ENCODE peak calls at places on chromosome 2, in eight cellular contexts. D is MM.1S, E is thyroid gland, U is breast epithelium, V is ovary, T is K562, M is fibroblast of lung, A is body of pancreas. S is an unnamed sample.
A peak's percentile ranks its signal among the peaks of the same experiment; 100 is the strongest.

GRCh38 chr2:23617167-23617787 is 232.3 kb downstream of the KLHL29 start:
- DNase-seq in D (no peak), E (peak; percentile 18), U (peak; percentile 86), V (peak; percentile 77), T (peak; percentile 42), M (peak; percentile 60), A (peak; percentile 32), S (peak; percentile 83)

GRCh38 chr2:239908744-239909143 is 116.4 kb downstream of the NDUFA10 start:
- DNase-seq in D (no peak), E (no peak), U (no peak), V (no peak), T (no peak), M (no peak), A (no peak), S (no peak)

GRCh38 chr2:216003876-216004275 is 9.5 kb downstream of the MREG start:
- DNase-seq in D (no peak), E (no peak), U (no peak), V (no peak), T (no peak), M (no peak), A (no peak), S (no peak)

GRCh38 chr2:11009866-11010265 is 98.1 kb downstream of the KCNF1 start:
- DNase-seq in D (no peak), E (no peak), U (no peak), V (no peak), T (no peak), M (no peak), A (no peak), S (no peak)

GRCh38 chr2:12827721-12828120 is 111.0 kb downstream of the TRIB2 start:
- DNase-seq in D (no peak), E (no peak), U (no peak), V (no peak), T (no peak), M (no peak), A (no peak), S (no peak)

GRCh38 chr2:11482473-11483031 is 16.6 kb upstream of the E2F6 start:
- DNase-seq in D (peak; percentile 26), E (no peak), U (no peak), V (peak; percentile 69), T (no peak), M (no peak), A (peak; percentile 20), S (no peak)

GRCh38 chr2:206390181-206390580 is 53.2 kb upstream of the ADAM23 start:
- DNase-seq in D (no peak), E (no peak), U (no peak), V (no peak), T (no peak), M (no peak), A (no peak), S (no peak)

GRCh38 chr2:73279852-73280251 is 4.4 kb downstream of the FBXO41 start:
- DNase-seq in D (no peak), E (no peak), U (no peak), V (no peak), T (no peak), M (no peak), A (no peak), S (no peak)

GRCh38 chr2:43745457-43745856 is 28.4 kb upstream of the DYNC2LI1 start:
- DNase-seq in D (no peak), E (no peak), U (no peak), V (no peak), T (no peak), M (peak; percentile 91), A (peak; percentile 19), S (no peak)

GRCh38 chr2:192885569-192886160 is 690.9 kb upstream of the TMEFF2 start:
- DNase-seq in D (no peak), E (no peak), U (no peak), V (no peak), T (no peak), M (no peak), A (no peak), S (no peak)

GRCh38 chr2:133718688-133719201 is 150.5 kb upstream of the NCKAP5 start:
- DNase-seq in D (no peak), E (no peak), U (peak; percentile 19), V (no peak), T (no peak), M (peak; percentile 98), A (no peak), S (no peak)

GRCh38 chr2:23523651-23524260 is 138.8 kb downstream of the KLHL29 start:
- DNase-seq in D (no peak), E (peak; percentile 47), U (peak; percentile 46), V (peak; percentile 84), T (no peak), M (peak; percentile 43), A (peak; percentile 43), S (peak; percentile 86)

GRCh38 chr2:88603146-88603545 is 24.1 kb downstream of the EIF2AK3 start:
- DNase-seq in D (no peak), E (no peak), U (no peak), V (no peak), T (no peak), M (peak; percentile 79), A (no peak), S (no peak)

GRCh38 chr2:154556146-154556545 is 142.3 kb upstream of the KCNJ3 start:
- DNase-seq in D (peak; percentile 76), E (no peak), U (no peak), V (no peak), T (no peak), M (no peak), A (no peak), S (no peak)

GRCh38 chr2:204545861-204546773 is 842 bp downstream of the PARD3B start:
- DNase-seq in D (peak; percentile 70), E (peak; percentile 57), U (no peak), V (peak; percentile 38), T (no peak), M (no peak), A (peak; percentile 46), S (peak; percentile 5)
- H3K27ac ChIP-seq in D (peak overlapping the region; percentile 70), E (peak overlapping the region; percentile 94), U (peak overlapping the region; percentile 86), V (peak overlapping the region; percentile 89), T (no peak overlapping the region), M (peak overlapping the region; percentile 68), A (peak overlapping the region; percentile 87), S (no peak overlapping the region)

DNA sequence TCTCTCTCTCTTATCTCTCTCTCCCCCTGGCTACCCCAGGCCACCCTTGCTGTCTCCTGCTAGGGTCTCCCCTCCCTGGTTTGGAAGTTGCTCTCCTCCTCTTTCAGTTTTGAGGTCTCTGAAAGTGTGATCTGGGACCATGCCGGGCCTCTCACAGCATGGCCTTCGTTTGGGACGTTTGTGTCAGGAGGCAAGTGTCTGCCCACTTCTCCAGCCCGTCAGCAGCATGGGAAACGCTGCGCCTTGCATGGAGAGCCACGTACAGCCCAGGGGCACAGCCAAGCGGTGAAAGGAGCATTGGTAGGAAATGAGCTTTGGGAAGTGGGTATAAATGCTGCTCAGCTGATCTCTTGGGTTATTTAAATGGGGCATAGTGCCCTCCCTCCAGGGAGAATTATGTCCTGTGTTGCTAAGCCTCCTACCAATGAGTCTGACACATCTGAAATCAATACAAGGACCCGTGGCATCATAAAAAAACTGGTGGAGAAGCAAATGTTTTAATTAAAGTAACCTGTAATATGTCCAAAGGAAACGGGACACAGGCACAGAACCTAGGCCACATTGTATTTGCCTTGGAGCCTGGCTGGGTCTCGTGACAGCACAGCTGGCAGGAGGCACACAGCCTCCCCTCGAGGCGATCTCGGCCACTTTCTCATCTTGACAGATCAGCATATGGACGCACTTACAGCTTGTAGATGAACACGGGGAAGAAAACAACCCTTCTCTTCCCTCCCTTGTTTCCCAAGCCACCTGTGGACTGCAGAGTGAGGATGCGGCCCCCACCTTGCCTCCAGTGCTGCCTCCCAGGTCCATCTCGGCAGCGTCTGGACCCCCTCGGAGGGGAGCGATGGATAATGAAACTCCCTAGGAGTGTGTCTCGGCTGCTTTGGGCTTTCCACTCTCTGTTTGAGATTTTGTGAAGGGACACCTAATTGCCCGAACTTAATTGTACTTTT is 72.7 kb downstream of the SH3RF3 start:
- DNase-seq in D (peak; percentile 55), E (no peak), U (no peak), V (no peak), T (no peak), M (no peak), A (no peak), S (no peak)
- TF ChIP-seq CTCF in D (no peak), E (no peak), U (no peak), V (no peak), T (no peak), M (no peak), A (no peak), S (no peak)

GRCh38 chr2:68467077-68467960 is at the start of the genes APLF and FBXO48:
- DNase-seq in D (peak; percentile 99), E (peak; percentile 98), U (peak; percentile 98), V (peak; percentile 95), T (peak; percentile 93), M (peak; percentile 99), A (peak; percentile 98), S (peak; percentile 99)

GRCh38 chr2:68466778-68467076 is 367 bp downstream of the FBXO48 start:
- DNase-seq in D (no peak), E (no peak), U (no peak), V (no peak), T (peak; percentile 25), M (no peak), A (no peak), S (no peak)

GRCh38 chr2:68466361-68466777 is 725 bp downstream of the FBXO48 start:
- DNase-seq in D (peak; percentile 76), E (peak; percentile 17), U (no peak), V (no peak), T (no peak), M (peak; percentile 91), A (no peak), S (no peak)

GRCh38 chr2:68469935-68470334 is 2.5 kb downstream of the APLF start:
- DNase-seq in D (no peak), E (no peak), U (no peak), V (no peak), T (no peak), M (no peak), A (no peak), S (no peak)

DNA sequence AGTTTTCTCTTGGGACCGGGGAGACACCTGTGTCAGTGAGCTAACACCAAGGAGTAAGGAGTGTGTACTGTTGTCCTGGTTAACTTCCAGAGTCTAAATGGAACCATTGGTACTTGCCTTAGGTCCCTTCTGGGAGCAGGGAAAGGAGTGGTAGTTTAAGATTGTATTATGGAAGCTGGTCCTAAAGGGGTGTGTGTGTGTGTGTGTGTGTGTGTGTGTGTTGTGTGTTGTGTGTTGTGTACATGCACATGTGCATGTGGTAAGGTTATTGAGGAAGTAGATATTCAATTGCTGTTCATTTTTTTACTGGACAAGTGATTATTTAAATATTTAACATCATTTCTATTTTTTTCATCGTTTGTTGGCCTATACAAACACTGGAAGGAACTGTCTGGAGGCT is 1.4 kb downstream of the APLF start:
- DNase-seq in D (no peak), E (no peak), U (no peak), V (no peak), T (no peak), M (no peak), A (no peak), S (no peak)
- H3K4me3 ChIP-seq in D (no peak overlapping the region), E (no peak overlapping the region), U (no peak overlapping the region), V (no peak overlapping the region), T (peak overlapping the region; percentile 76), M (no peak overlapping the region), A (no peak overlapping the region), S (no peak overlapping the region)

DNA sequence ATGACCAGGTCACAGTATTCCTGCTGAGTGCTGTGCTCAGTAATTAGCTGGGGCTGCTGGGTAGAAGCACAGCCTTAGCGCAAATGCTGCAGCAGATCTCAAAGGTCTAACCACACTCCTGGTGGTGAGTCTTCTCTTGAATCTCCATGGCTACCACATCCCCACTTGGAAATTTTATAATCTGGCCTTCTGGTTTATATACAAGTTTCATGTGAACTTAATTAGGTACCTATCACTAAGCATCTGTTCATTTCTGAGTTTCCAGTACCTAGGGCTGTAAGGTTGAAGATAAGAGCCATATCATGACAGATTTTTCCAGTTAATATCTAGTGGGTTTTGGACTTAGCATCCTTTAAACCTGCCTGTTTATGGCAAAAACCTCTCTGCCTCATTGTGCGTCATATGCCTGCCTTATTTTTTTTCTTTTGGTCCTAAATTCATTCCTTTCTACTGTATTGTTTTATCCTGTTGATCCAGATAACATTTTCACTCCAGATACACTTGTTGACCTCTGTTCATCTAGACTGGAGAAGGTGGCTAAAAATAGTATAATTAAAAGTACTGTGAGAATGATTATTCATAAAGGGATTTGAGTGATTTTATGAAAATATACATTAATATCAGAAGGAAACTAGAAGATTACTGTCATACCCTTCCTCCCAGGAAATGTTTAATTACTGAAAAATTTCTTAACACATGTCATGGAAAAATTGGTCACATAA is 168.4 kb upstream of the THUMPD2 start:
- DNase-seq in D (no peak), E (no peak), U (no peak), V (no peak), T (no peak), M (peak; percentile 40), A (no peak), S (no peak)
- H3K27ac ChIP-seq in D (no peak overlapping the region), E (no peak overlapping the region), U (no peak overlapping the region), V (no peak overlapping the region), T (no peak overlapping the region), M (no peak overlapping the region), A (no peak overlapping the region), S (no peak overlapping the region)